ENCODE peak calls at places on chromosomes 6 and 20, in six cellular contexts. V is lower lobe of right lung; D is naive thymus-derived CD4-positive, alpha-beta T cell; R is RWPE2; W is aorta; S is CD4-positive, CD25-positive, alpha-beta regulatory T cell. M is an unnamed sample. For H3K4me1, the result is how much of the 10 kb centered on the place peaks cover.

GRCh38 chr20:61604494-61604893 is 352.4 kb downstream of the CDH4 start:
- ATAC-seq in W (no peak), R (no peak), D (no peak), V (no peak), S (no peak), M (no peak)

GRCh38 chr6:16251706-16252105 is 13.3 kb downstream of the GMPR start:
- ATAC-seq in W (no peak), R (peak), S (no peak), D (no peak), V (no peak), M (no peak)

GRCh38 chr6:65558071-65558470 is 149.0 kb downstream of the EYS start:
- ATAC-seq in V (no peak), D (no peak), R (no peak), W (peak), S (no peak), M (no peak)

GRCh38 chr6:22470454-22471368 is 98.7 kb upstream of the HDGFL1 start:
- ATAC-seq in V (peak), S (no peak), R (peak), D (no peak), W (peak), M (peak)

GRCh38 chr6:4940416-4940815 is 63.4 kb downstream of the RPP40 start:
- ATAC-seq in R (no peak), S (no peak), D (no peak), V (no peak), W (no peak), M (no peak)

GRCh38 chr6:139962663-139963314 is 588.3 kb upstream of the CITED2 start:
- ATAC-seq in D (no peak), W (no peak), S (no peak), V (no peak), R (no peak), M (no peak)

GRCh38 chr6:46014511-46015118 is 1.0 kb downstream of the CLIC5 start:
- ATAC-seq in W (no peak), D (peak), S (no peak), V (peak), R (no peak), M (no peak)

GRCh38 chr6:168221497-168222079 is 98.0 kb downstream of the DACT2 start:
- ATAC-seq in R (no peak), V (no peak), W (no peak), S (no peak), D (no peak), M (no peak)

GRCh38 chr6:107192739-107193296 is 77.5 kb upstream of the BEND3 start:
- ATAC-seq in D (no peak), V (peak), W (no peak), S (no peak), R (no peak), M (no peak)

GRCh38 chr6:110575910-110576463 is 99.6 kb upstream of the SLC22A16 start:
- ATAC-seq in S (no peak), R (no peak), V (no peak), W (no peak), D (no peak), M (no peak)

GRCh38 chr6:75081047-75081446 is 124.8 kb downstream of the COL12A1 start:
- ATAC-seq in W (no peak), R (no peak), S (no peak), V (no peak), D (no peak), M (no peak)

GRCh38 chr6:25387921-25388320 is 108.7 kb downstream of the CARMIL1 start:
- ATAC-seq in W (no peak), S (no peak), D (no peak), V (no peak), R (no peak), M (no peak)

GRCh38 chr20:4856022-4856755 is 134.5 kb downstream of the PRND start:
- ATAC-seq in D (no peak), S (no peak), V (no peak), R (no peak), W (no peak), M (no peak)

GRCh38 chr6:25789475-25789874 is 34.9 kb downstream of the SLC17A4 start:
- ATAC-seq in V (no peak), S (no peak), W (no peak), D (no peak), R (no peak), M (no peak)

GRCh38 chr20:31684153-31685003 is 38.3 kb downstream of the BCL2L1 start:
- ATAC-seq in D (peak), W (no peak), V (no peak), R (peak), S (peak), M (no peak)

GRCh38 chr6:82924799-82925535 is 140.7 kb downstream of the UBE3D start:
- ATAC-seq in W (no peak), R (peak), S (no peak), V (no peak), D (no peak), M (no peak)

GRCh38 chr6:79040083-79040482 is 38.0 kb downstream of the PHIP start:
- ATAC-seq in D (no peak), R (no peak), W (no peak), V (no peak), S (no peak), M (no peak)

GRCh38 chr6:111604259-111605099 is 1.2 kb downstream of the TRAF3IP2 start:
- ATAC-seq in D (no peak), V (peak), R (peak), S (no peak), W (peak), M (peak)

GRCh38 chr6:41475737-41476357 is 70.3 kb upstream of the FOXP4 start:
- ATAC-seq in V (no peak), W (no peak), R (no peak), D (no peak), S (no peak), M (no peak)

GRCh38 chr20:45230631-45231030 is 9.5 kb downstream of the SEMG2 start:
- ATAC-seq in D (no peak), R (no peak), W (no peak), V (no peak), S (no peak), M (no peak)

GRCh38 chr20:44354979-44355502 is 458 bp upstream of the HNF4A start:
- ATAC-seq in D (no peak), V (no peak), W (no peak), S (no peak), R (no peak), M (no peak)

GRCh38 chr6:168052291-168052891 is 26.6 kb downstream of the FRMD1 start:
- ATAC-seq in D (no peak), W (no peak), S (no peak), V (no peak), R (no peak), M (no peak)

GRCh38 chr6:43883698-43884659 is 114.0 kb downstream of the VEGFA start:
- ATAC-seq in V (peak), R (no peak), W (no peak), D (peak), S (no peak), M (peak)

GRCh38 chr6:128368213-128369000 is 152.0 kb downstream of the PTPRK start:
- ATAC-seq in S (no peak), R (no peak), D (no peak), W (no peak), V (no peak), M (no peak)

GRCh38 chr20:16391003-16391402 is 182.2 kb downstream of the KIF16B start:
- ATAC-seq in R (no peak), V (peak), S (peak), W (no peak), D (peak), M (peak)

GRCh38 chr6:154230390-154230789 is 126.2 kb downstream of the IPCEF1 start:
- ATAC-seq in D (no peak), W (no peak), V (peak), R (no peak), S (no peak), M (no peak)

GRCh38 chr6:3500262-3501001 is 43.6 kb upstream of the SLC22A23 start:
- ATAC-seq in V (no peak), D (no peak), W (no peak), R (peak), S (no peak), M (no peak)

GRCh38 chr20:63005862-63006564 is 751 bp downstream of the BHLHE23 start:
- ATAC-seq in S (no peak), D (no peak), V (no peak), W (no peak), R (peak), M (no peak)

GRCh38 chr20:17442588-17442987 is 88.6 kb downstream of the BFSP1 start:
- ATAC-seq in S (no peak), D (no peak), W (no peak), R (no peak), V (no peak), M (no peak)

GRCh38 chr6:133456439-133456838 is 215.3 kb downstream of the EYA4 start:
- ATAC-seq in S (no peak), W (no peak), D (no peak), R (no peak), V (no peak), M (no peak)

DNA sequence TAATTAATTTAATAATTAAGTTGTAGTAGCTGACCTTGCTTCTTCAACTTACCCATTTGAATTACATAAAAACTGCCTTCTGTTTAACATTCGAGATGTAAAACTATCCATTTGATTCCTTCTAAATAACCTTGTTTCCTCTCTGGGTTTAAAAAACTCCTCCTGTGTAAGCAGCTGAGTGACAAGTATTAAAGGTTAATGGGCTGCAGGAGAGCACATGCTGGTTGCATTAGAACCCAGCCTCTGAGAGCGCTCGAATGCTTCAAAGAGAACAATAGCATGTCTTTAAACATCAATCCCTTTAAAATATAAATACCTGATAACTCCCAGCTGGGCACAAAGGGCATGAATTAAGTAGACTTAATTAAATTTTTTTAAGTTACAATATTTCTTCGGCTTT is 215.8 kb downstream of the EYA4 start:
- ATAC-seq in V (no peak), W (no peak), D (no peak), R (no peak), S (no peak), M (no peak)
- H3K4me3 ChIP-seq in V (no peak), W (no peak), D (no peak), R (no peak), S (no peak), M (no peak)

GRCh38 chr6:63452117-63452516 is 120.2 kb upstream of the LOC128125822 start:
- ATAC-seq in D (no peak), R (peak), V (peak), S (no peak), W (no peak), M (no peak)
- H3K4me1 ChIP-seq in D (under half), R (under half), V (under half), S (under half), W (under half), M (under half)

DNA sequence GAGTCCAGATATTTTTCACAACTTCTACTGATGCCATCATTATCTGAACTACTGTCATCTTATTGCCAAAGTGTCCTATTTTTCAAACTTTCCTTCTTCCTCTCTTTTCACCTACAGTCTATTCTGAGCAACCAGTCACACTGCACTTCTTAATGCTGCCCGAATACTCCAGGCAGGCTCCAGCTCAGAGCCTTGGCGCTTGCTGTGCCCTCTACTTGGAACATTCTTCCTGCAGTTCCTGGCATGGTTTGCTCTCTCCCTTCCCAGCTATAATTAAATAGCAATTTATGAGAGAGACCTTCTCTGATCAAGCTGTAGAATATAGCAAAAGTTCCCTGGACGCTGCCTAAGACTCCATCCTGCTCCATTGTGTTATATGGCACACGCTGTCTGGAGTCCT is 831.6 kb downstream of the QKI start:
- ATAC-seq in R (no peak), V (no peak), W (no peak), S (no peak), D (no peak), M (no peak)
- H3K27ac ChIP-seq in R (no peak), V (no peak), W (no peak), S (no peak), D (no peak), M (no peak)

DNA sequence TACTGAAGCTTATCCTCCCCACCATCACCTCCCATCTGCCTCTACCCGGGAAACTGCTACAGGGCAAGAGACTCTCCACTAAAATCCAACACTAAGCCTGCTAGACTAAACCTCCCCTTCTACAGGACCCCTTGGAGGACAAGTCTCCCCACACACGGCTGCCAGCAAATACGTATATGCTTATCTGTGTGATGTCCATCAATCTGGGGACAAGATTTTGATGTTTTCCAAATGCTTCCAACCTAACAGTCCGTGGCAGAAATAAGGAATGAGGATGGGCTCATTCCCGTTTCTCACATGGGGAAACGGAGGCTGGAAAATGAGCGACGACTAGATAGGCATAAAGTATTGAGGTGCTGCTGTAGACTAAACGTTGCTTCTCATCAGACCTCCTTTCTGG is 1.8 kb downstream of the KCNK5 start:
- ATAC-seq in S (no peak), W (no peak), R (no peak), V (no peak), D (no peak), M (no peak)
- H3K4me3 ChIP-seq in S (peak), W (no peak), R (no peak), V (peak), D (peak), M (peak)

DNA sequence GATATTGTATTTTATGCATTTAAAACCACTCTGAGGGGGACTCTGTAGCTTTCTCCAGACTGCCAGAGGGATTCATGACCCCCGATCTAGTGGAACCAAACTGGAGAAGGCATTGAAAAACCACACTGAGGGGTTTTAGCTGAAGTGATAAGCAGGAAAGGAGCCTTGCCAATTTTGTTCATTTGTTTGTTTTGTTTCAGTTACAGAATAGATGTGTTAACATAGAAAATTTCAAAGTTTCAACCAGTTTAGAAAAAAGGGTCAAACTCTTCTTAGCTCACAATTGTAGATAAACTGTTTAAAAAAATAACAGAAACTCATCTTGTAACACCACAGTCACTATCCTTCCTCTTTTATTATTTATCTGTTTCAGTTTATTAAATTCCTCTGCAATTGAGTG is 19.8 kb downstream of the TAB2 start:
- ATAC-seq in R (no peak), V (no peak), W (no peak), S (no peak), D (no peak), M (no peak)
- H3K4me1 ChIP-seq in R (half or more), V (half or more), W (under half), S (half or more), D (under half), M (half or more)

DNA sequence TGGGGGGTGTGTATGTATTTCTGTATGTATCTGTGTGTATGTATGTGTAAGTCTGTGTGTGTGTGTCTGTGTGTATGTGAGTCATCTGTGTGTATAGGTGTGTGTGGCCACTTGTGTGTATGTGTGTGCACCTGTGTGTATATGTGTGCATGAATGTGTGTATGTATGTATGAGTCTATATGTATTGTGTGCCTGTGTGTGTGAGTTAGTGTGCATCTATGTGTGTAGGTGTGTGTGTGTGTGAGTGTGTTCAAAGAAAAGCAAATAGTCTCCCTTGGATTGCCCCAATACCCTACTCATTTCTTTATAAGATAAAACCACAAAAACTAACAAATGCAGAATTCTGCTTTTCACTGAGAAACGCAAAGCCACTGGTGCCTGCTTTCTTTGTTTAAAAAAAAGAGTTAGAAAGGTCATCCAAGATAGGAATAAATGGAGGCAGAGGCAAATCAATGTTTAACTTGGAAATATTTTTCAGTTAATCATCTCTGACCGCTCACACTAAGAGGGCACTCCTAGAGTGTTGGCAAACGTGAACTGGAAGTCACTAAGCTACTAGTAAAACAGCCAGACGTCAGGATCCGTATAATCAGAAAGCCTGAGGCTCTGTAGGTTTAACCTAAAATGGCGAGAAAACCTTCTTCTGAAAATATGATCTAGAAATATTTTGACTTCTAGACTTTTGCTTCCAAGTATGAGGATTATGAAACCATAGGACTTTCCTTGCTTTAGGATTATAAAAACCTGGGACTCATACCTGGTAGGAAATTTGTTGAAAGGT is 37.4 kb upstream of the JAG1 start:
- ATAC-seq in W (peak), S (no peak), D (no peak), R (no peak), V (peak), M (no peak)
- H3K27ac ChIP-seq in W (no peak), S (no peak), D (no peak), R (no peak), V (no peak), M (no peak)

DNA sequence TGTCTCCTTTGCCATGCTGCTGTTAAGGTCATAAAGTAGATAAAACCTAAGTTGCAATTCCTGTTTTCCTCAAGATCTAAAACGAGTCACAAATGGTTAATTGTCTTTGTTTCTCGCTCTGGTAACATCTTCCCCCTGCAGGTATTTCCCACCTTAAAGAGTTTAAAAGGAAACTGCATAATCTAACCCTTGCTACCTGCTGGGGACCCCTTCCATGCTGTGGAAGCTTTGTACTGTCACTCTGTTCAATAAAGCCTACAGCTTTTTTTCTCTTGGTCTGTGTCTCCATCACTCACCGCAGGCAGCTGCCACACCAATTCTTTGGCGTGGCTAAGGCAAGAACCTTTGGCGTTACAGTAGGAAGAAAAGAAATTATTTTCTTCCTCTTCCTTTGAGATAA is 117.7 kb upstream of the GJE1 start:
- ATAC-seq in D (no peak), W (no peak), S (no peak), R (no peak), V (no peak), M (no peak)
- H3K4me3 ChIP-seq in D (no peak), W (no peak), S (no peak), R (no peak), V (no peak), M (no peak)

M was measured in gastroesophageal sphincter.